ENCODE peak calls at places on chromosomes 1 and 21, in six cellular contexts. B is K562, L is transverse colon, Z is HCT116, H is prostate gland, E is SK-N-SH. X is an unnamed sample. For H3K4me1 and H3K9me3, the result is how much of the 10 kb centered on the place peaks cover.

GRCh38 chr1:210132582-210132981 is 100.0 kb upstream of the SERTAD4 start:
- DNase-seq in Z (no peak), E (no peak), H (no peak), L (no peak), B (peak), X (no peak)

GRCh38 chr1:241225741-241226140 is 131.3 kb downstream of the RGS7 start:
- DNase-seq in B (no peak), E (no peak), L (no peak), H (no peak), Z (no peak), X (no peak)

GRCh38 chr1:13469343-13469742 is 44.5 kb downstream of the LRRC38 start:
- DNase-seq in E (no peak), L (no peak), B (peak), H (no peak), Z (no peak), X (no peak)

GRCh38 chr1:59691261-59691660 is 123.5 kb upstream of the HOOK1 start:
- DNase-seq in H (no peak), L (peak), E (no peak), B (no peak), Z (no peak), X (no peak)

GRCh38 chr1:161730050-161730564 is 8.8 kb downstream of the FCRLB start:
- DNase-seq in Z (no peak), E (no peak), L (no peak), H (no peak), B (no peak), X (no peak)

GRCh38 chr1:162985816-162986215 is 83.3 kb upstream of the RGS4 start:
- DNase-seq in H (no peak), B (no peak), L (no peak), E (no peak), Z (no peak), X (no peak)

GRCh38 chr1:171083222-171083621 is 7.5 kb upstream of the FMO3 start:
- DNase-seq in E (no peak), Z (no peak), H (no peak), L (no peak), B (no peak), X (no peak)

GRCh38 chr1:12088607-12089006 is 25.5 kb downstream of the TNFRSF8 start:
- DNase-seq in L (peak), E (no peak), B (no peak), Z (no peak), H (no peak), X (peak)

GRCh38 chr1:30600706-30601105 is 122.7 kb downstream of the MATN1 start:
- DNase-seq in E (no peak), Z (no peak), H (no peak), L (no peak), B (no peak), X (no peak)

DNA sequence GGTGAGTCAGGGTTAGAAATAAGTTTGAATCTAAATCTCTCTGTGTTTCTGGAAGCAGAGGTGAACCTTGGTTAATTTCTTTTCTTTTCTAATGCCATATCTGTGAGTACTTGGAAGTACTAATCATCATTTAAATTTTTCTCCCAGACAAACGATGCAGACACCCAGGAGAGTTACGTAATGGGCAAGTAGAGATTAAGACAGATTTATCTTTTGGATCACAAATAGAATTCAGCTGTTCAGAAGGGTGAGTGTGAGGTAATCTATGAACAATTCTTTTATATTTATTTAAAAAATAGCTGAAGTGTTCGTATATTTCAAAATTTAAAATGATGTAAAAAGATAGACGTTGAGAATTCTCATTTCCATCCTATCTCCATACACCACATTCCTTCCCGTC is 11.2 kb downstream of the C4BPA start:
- DNase-seq in Z (no peak), B (no peak), H (no peak), E (no peak), L (no peak), X (no peak)
- H3K4me1 ChIP-seq in Z (under half), B (under half), H (under half), E (under half), L (under half), X (under half)

DNA sequence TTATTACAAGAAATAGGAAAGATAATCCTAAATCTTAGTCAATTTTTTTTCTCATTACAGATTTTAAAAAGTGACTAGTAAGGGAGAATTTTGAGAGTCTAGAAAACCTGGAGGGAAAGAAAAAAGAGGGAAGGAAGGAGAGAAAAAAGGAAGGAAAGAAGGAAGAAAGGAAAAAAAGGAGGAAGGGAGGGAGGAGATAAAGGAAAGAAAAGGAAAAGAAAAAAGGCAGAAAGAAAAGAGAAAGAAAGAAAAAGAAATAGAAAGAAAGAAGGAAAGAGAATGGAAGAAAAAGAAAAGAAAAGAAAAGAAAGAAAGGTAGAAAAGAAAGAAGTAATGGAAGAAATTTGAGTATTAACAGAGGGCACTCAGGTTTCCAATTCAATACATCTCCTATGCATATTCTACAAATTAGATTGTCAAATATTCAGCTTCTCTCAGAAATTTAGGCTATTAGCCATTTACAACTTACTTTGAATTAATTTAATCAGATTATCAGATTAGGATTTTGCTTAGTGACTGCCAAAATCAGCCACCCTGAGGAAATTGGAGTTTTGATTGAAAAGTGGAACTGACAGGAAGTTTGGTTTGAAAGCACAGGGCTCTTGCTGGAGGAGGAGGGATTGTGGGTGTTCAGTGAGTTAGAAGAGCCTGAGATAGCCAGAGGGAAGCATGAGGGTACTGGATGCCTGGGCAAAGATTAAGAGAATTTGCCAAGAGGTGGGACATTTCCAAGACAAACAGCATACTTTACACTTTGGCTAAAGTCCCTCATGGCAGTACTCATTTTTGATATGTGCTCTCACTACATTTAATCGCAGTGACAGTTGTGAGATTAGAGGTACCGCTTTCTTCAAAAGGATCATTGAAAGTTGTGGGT is 677.9 kb downstream of the USP25 start:
- DNase-seq in B (no peak), Z (no peak), L (no peak), H (no peak), E (peak), X (no peak)
- TF ChIP-seq POLR2AphosphoS5 in B (no peak), Z (no peak), L (no peak), H (no peak), E (no peak), X (no peak)

GRCh38 chr1:2984399-2985061 is 36.7 kb upstream of the ACTRT2 start:
- DNase-seq in E (no peak), Z (no peak), B (no peak), L (no peak), H (no peak), X (peak)
- H3K9me3 ChIP-seq in E (under half), Z (under half), B (under half), L (under half), H (under half), X (under half)

GRCh38 chr1:118575060-118575459 is 390.0 kb upstream of the SPAG17 start:
- DNase-seq in H (no peak), E (no peak), Z (no peak), B (no peak), L (no peak), X (no peak)
- H3K4me1 ChIP-seq in H (under half), E (under half), Z (under half), B (under half), L (under half), X (under half)

GRCh38 chr1:26496881-26497280 is 24.6 kb downstream of the HMGN2 start:
- DNase-seq in Z (no peak), B (no peak), L (peak), E (no peak), H (no peak), X (no peak)

GRCh38 chr1:26498894-26499293 is 26.7 kb downstream of the HMGN2 start:
- DNase-seq in B (no peak), H (no peak), L (no peak), Z (no peak), E (no peak), X (no peak)

DNA sequence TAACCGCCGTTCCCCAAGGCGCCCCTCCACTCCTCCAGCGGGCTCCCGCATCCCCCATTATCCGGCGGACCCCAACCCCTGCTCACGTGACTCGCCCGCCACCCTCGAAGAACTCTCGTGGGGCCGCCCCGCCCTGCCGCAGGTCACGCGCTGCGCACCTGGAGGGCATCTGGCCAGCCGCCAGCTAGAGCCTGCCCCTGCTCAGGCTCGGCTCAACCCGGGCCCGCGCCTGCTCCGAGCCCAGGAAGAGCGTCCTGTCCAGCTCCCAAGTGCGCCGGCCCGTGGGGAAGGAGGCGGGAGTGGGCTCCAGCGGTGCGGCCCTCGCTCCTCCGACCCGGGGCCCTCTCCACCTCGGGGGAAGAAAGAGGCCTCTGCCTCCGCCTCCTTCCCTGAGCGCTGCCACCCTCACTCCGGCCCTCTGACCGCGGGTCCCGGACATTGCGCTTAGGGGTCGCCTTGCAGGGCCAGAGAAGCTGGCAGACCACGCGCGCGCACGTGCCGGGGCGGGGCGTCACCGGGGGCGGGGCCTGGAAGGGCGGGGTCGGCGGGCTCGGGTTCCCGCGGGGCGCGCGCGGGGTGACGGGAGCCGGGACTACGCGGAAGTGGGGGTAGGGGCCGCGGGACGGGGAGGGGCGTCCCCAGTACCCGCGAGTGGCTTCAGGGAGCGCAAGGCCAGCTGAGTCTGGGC is 28.4 kb downstream of the HMGN2 start:
- DNase-seq in H (peak), L (peak), E (peak), B (peak), Z (peak), X (peak)
- TF ChIP-seq POLR2AphosphoS5 in H (peak), L (peak), E (no peak), B (peak), Z (no peak), X (peak)

GRCh38 chr1:2856076-2856390 is 54.5 kb upstream of the TTC34 start:
- DNase-seq in E (no peak), B (no peak), Z (no peak), L (no peak), H (no peak), X (peak)
- H3K9me3 ChIP-seq in E (under half), B (under half), Z (under half), L (under half), H (under half), X (under half)

DNA sequence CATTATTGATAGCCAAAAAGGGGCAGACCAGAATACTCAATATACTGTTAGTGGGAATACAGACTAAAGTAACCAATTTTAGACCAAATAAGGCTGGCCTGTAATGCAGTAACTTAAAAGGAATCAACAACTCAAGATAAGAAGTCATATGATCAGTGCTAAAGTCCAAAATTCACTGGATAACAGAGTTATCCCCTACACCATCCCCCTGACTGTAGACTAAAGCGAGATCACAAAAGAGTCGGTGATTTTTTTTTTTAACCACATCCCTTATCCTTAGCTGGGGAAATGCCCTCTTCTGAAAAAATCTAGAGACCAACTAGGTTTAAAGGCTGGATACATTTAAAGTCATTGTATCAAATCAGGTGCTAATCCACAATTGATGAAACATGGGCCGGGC is 7.7 kb downstream of the UBR4 start:
- DNase-seq in Z (no peak), L (no peak), H (no peak), E (no peak), B (no peak), X (no peak)
- H3K4me1 ChIP-seq in Z (under half), L (half or more), H (under half), E (under half), B (under half), X (under half)

DNA sequence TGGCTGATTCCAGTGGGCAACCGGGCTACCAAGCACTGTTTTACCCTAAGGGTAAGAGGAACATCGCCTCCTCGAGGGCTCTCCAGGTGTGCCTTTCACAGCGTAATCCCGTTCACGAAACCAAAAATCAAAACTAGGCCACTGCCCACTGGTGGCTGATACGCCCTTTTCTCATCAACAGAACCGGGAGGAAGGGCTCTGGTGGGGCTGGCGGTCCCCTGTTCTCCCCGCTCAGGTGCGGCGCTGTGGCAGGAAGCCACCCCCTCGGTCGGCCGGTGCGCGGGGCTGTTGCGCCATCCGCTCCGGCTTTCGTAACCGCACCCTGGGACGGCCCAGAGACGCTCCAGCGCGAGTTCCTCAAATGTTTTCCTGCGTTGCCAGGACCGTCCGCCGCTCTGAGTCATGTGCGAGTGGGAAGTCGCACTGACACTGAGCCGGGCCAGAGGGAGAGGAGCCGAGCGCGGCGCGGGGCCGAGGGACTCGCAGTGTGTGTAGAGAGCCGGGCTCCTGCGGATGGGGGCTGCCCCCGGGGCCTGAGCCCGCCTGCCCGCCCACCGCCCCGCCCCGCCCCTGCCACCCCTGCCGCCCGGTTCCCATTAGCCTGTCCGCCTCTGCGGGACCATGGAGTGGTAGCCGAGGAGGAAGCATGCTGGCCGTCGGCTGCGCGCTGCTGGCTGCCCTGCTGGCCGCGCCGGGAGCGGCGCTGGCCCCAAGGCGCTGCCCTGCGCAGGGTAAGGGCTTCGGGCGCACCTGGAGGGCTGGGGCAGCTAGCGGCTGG is at the start of gene IL6R:
- DNase-seq in L (peak), B (peak), Z (peak), E (peak), H (peak), X (peak)
- TF ChIP-seq POLR2AphosphoS5 in L (peak), B (no peak), Z (no peak), E (no peak), H (peak), X (peak)

X was measured in spleen.